ENCODE peak calls at places on chromosome 20, in seven cellular contexts. E, L, Q, N, F, S and V are unnamed samples.

GRCh38 chr20:58877374-58878360 is 25.2 kb downstream of the GNAS start:
- DNase-seq in S (no peak), Q (no peak), F (no peak), L (peak; percentile 93), N (no peak), E (no peak), V (peak; percentile 31)

GRCh38 chr20:57999465-58000111 is 228.9 kb downstream of the ANKRD60 start:
- DNase-seq in S (no peak), L (peak; percentile 73), F (no peak), N (no peak), E (no peak), Q (no peak), V (no peak)

GRCh38 chr20:22962567-22963439 is 72.3 kb upstream of the SSTR4 start:
- DNase-seq in F (no peak), E (no peak), S (no peak), Q (no peak), L (no peak), N (no peak), V (no peak)

GRCh38 chr20:39213476-39214145 is 251.5 kb downstream of the DHX35 start:
- DNase-seq in F (no peak), Q (no peak), L (no peak), S (no peak), E (no peak), N (no peak), V (no peak)

GRCh38 chr20:49452011-49452482 is 30.4 kb downstream of the KCNB1 start:
- DNase-seq in L (no peak), Q (no peak), E (no peak), F (no peak), N (no peak), S (no peak), V (no peak)

GRCh38 chr20:49230575-49231211 is 11.5 kb downstream of the DDX27 start:
- DNase-seq in E (peak; percentile 52), N (peak; percentile 16), L (no peak), S (no peak), F (no peak), Q (no peak), V (peak; percentile 93)

GRCh38 chr20:24109008-24109407 is 120.4 kb upstream of the GGTLC1 start:
- DNase-seq in E (no peak), S (no peak), L (no peak), N (no peak), F (peak; percentile 11), Q (no peak), V (no peak)

GRCh38 chr20:59004763-59005522 is 2.1 kb downstream of the CTSZ start:
- DNase-seq in L (no peak), N (no peak), Q (no peak), S (peak; percentile 52), E (peak; percentile 90), F (no peak), V (no peak)

GRCh38 chr20:15814903-15815302 is 758.3 kb downstream of the KIF16B start:
- DNase-seq in E (no peak), L (no peak), Q (no peak), N (no peak), F (no peak), S (no peak), V (no peak)

GRCh38 chr20:17654649-17655285 is 27.3 kb downstream of the RRBP1 start:
- DNase-seq in E (peak; percentile 29), L (peak; percentile 78), Q (peak; percentile 75), N (peak; percentile 52), F (peak; percentile 33), S (peak; percentile 71), V (peak; percentile 37)

GRCh38 chr20:50469324-50469723 is 40.9 kb upstream of the PTPN1 start:
- DNase-seq in Q (no peak), E (no peak), L (no peak), F (no peak), N (no peak), S (no peak), V (no peak)

GRCh38 chr20:45345104-45345936 is 2.9 kb downstream of the SDC4 start:
- DNase-seq in F (no peak), L (no peak), S (no peak), Q (no peak), E (peak; percentile 86), N (no peak), V (no peak)

GRCh38 chr20:41927655-41928054 is 309.5 kb upstream of the CHD6 start:
- DNase-seq in Q (no peak), L (no peak), S (no peak), F (no peak), N (no peak), E (no peak), V (peak; percentile 35)

GRCh38 chr20:36717657-36718056 is 28.2 kb downstream of the NDRG3 start:
- DNase-seq in S (peak; percentile 25), F (no peak), L (peak; percentile 50), E (no peak), Q (no peak), N (no peak), V (peak; percentile 50)

GRCh38 chr20:38167851-38168760 is 3.0 kb upstream of the TGM2 start:
- DNase-seq in F (no peak), E (peak; percentile 86), N (peak; percentile 96), S (no peak), Q (peak; percentile 57), L (peak; percentile 29), V (no peak)

GRCh38 chr20:44888226-44889103 is 3.0 kb downstream of the YWHAB start:
- DNase-seq in L (no peak), N (no peak), F (no peak), S (peak; percentile 8), E (no peak), Q (no peak), V (no peak)

GRCh38 chr20:24674921-24675605 is 205.6 kb downstream of the SYNDIG1 start:
- DNase-seq in F (no peak), E (no peak), L (no peak), Q (no peak), S (no peak), N (no peak), V (no peak)

GRCh38 chr20:52191132-52191435 is 495 bp downstream of the ZFP64 start:
- DNase-seq in L (no peak), N (peak; percentile 7), F (no peak), E (peak; percentile 62), Q (peak; percentile 23), S (no peak), V (no peak)

GRCh38 chr20:8473459-8473858 is 341.4 kb downstream of the PLCB1 start:
- DNase-seq in E (no peak), S (no peak), N (peak; percentile 60), Q (no peak), L (no peak), F (no peak), V (no peak)

GRCh38 chr20:53104889-53105288 is 132.7 kb downstream of the TSHZ2 start:
- DNase-seq in N (no peak), F (no peak), S (no peak), E (no peak), L (no peak), Q (no peak), V (no peak)

GRCh38 chr20:48295445-48295903 is 510.2 kb upstream of the SULF2 start:
- DNase-seq in E (no peak), N (peak; percentile 94), F (no peak), L (peak; percentile 76), S (peak; percentile 56), Q (peak; percentile 49), V (no peak)

GRCh38 chr20:51579137-51579536 is 36.6 kb upstream of the NFATC2 start:
- DNase-seq in L (no peak), N (peak; percentile 58), E (no peak), Q (no peak), S (no peak), F (no peak), V (peak; percentile 13)

GRCh38 chr20:45097485-45098095 is 3.3 kb downstream of the KCNS1 start:
- DNase-seq in S (no peak), N (no peak), E (peak; percentile 55), Q (no peak), F (no peak), L (no peak), V (no peak)

GRCh38 chr20:14406495-14406894 is 69.1 kb upstream of the FLRT3 start:
- DNase-seq in E (no peak), S (no peak), Q (no peak), F (no peak), L (no peak), N (peak; percentile 36), V (no peak)

GRCh38 chr20:15236812-15237211 is 899.4 kb upstream of the FLRT3 start:
- DNase-seq in L (peak; percentile 70), E (no peak), N (peak; percentile 5), F (no peak), S (peak; percentile 22), Q (no peak), V (peak; percentile 61)

DNA sequence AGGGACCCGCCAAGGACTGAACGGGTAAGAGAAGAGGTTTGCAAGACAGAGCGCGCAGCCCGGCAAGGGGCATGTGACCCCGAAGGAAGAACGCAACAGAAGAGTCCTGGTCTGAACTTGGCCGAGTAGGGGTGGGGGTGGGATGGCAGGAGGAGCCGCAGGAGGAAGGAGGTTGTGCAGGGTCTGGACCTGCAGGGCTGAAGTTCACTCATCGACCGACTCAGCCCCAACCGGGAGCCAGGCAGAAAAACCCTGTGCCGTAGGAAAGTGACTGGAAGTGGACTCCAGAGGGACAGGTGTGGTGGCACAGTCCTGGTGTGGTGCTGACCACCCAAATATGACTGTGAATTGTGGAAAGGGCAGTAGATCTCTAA is 15.2 kb downstream of the ADISSP start:
- DNase-seq in E (no peak), F (no peak), Q (no peak), S (no peak), N (no peak), L (no peak), V (no peak)
- H3K4me3 ChIP-seq in E (no peak overlapping the region), F (no peak overlapping the region), Q (no peak overlapping the region), S (no peak overlapping the region), N (no peak overlapping the region), L (peak overlapping the region; percentile 45), V (no peak overlapping the region)

GRCh38 chr20:33291830-33292355 is 8.9 kb downstream of the BPIFB1 start:
- DNase-seq in L (peak; percentile 78), N (no peak), E (no peak), S (peak; percentile 59), F (peak; percentile 83), Q (no peak), V (peak; percentile 74)
- TF ChIP-seq CTCF in L (peak; percentile 100), N (peak; percentile 56), E (peak; percentile 86), S (peak; percentile 99), F (peak; percentile 94), Q (no peak), V (peak; percentile 96)

GRCh38 chr20:2516399-2516798 is 7.7 kb upstream of the ZNF343 start:
- DNase-seq in F (no peak), N (no peak), S (no peak), Q (no peak), E (no peak), L (no peak), V (no peak)

GRCh38 chr20:2519115-2519815 is 10.6 kb upstream of the ZNF343 start:
- DNase-seq in L (no peak), S (peak; percentile 33), N (peak; percentile 87), E (no peak), Q (no peak), F (no peak), V (no peak)

GRCh38 chr20:2518096-2518495 is 9.4 kb upstream of the ZNF343 start:
- DNase-seq in E (no peak), Q (no peak), S (no peak), F (no peak), L (no peak), N (no peak), V (no peak)

GRCh38 chr20:2520617-2521016 is 11.9 kb upstream of the ZNF343 start:
- DNase-seq in F (no peak), L (no peak), E (no peak), Q (no peak), N (no peak), S (no peak), V (no peak)

GRCh38 chr20:2518558-2518957 is 9.8 kb upstream of the ZNF343 start:
- DNase-seq in F (no peak), Q (no peak), S (no peak), L (no peak), N (no peak), E (no peak), V (no peak)
- H3K27me3 ChIP-seq in F (no peaks in the 10 kb centered on the region), Q (no peaks in the 10 kb centered on the region), S (no peaks in the 10 kb centered on the region), L (peaks cover 100% of the 10 kb centered on the region), N (no peaks in the 10 kb centered on the region), E (no peaks in the 10 kb centered on the region), V (no peaks in the 10 kb centered on the region)

GRCh38 chr20:56974499-56975250 is 291.8 kb downstream of the BMP7 start:
- DNase-seq in L (peak; percentile 91), S (peak; percentile 61), N (peak; percentile 37), F (peak; percentile 41), Q (no peak), E (no peak), V (peak; percentile 46)
- H3K4me3 ChIP-seq in L (peak overlapping the region; percentile 24), S (no peak overlapping the region), N (no peak overlapping the region), F (no peak overlapping the region), Q (no peak overlapping the region), E (no peak overlapping the region), V (no peak overlapping the region)